ENCODE peak calls at places on chromosomes 3 and 15, in five cellular contexts. One of them, this sample, is unnamed.

GRCh38 chr3:126413693-126414080 is 19.0 kb downstream of the CFAP100 start:
- DNase-seq in A549: no peak
- DNase-seq in GM12865: no peak
- DNase-seq in thoracic aorta: no peak
- DNase-seq in coronary artery: peak
- DNase-seq in this sample: no peak

GRCh38 chr3:14768881-14769280 is 49.9 kb upstream of the FGD5 start:
- DNase-seq in A549: no peak
- DNase-seq in GM12865: no peak
- DNase-seq in thoracic aorta: no peak
- DNase-seq in coronary artery: no peak
- DNase-seq in this sample: no peak

GRCh38 chr15:39623550-39623931 is 42.7 kb downstream of the THBS1 start:
- DNase-seq in A549: no peak
- DNase-seq in GM12865: peak
- DNase-seq in thoracic aorta: no peak
- DNase-seq in coronary artery: no peak
- DNase-seq in this sample: peak

GRCh38 chr3:197458179-197458707 is 97.5 kb downstream of the BDH1 start:
- DNase-seq in A549: peak
- DNase-seq in GM12865: peak
- DNase-seq in thoracic aorta: no peak
- DNase-seq in coronary artery: no peak
- DNase-seq in this sample: no peak

GRCh38 chr3:158821847-158822246 is 20.0 kb downstream of the MFSD1 start:
- DNase-seq in A549: no peak
- DNase-seq in GM12865: no peak
- DNase-seq in thoracic aorta: no peak
- DNase-seq in coronary artery: no peak
- DNase-seq in this sample: no peak

GRCh38 chr15:71538922-71539321 is 271.4 kb upstream of the NR2E3 start:
- DNase-seq in A549: no peak
- DNase-seq in GM12865: no peak
- DNase-seq in thoracic aorta: no peak
- DNase-seq in coronary artery: no peak
- DNase-seq in this sample: no peak

GRCh38 chr15:39801641-39802309 is 19.1 kb upstream of the FSIP1 start:
- DNase-seq in A549: peak
- DNase-seq in GM12865: peak
- DNase-seq in thoracic aorta: no peak
- DNase-seq in coronary artery: no peak
- DNase-seq in this sample: no peak

GRCh38 chr15:91849749-91850161 is 3.8 kb upstream of the SLCO3A1 start:
- DNase-seq in A549: peak
- DNase-seq in GM12865: no peak
- DNase-seq in thoracic aorta: no peak
- DNase-seq in coronary artery: no peak
- DNase-seq in this sample: no peak

GRCh38 chr3:174168538-174169254 is 690.4 kb upstream of the NAALADL2 start:
- DNase-seq in A549: no peak
- DNase-seq in GM12865: no peak
- DNase-seq in thoracic aorta: no peak
- DNase-seq in coronary artery: no peak
- DNase-seq in this sample: no peak

GRCh38 chr3:88058322-88058592 is 548 bp downstream of the CGGBP1 start:
- DNase-seq in A549: peak
- DNase-seq in GM12865: no peak
- DNase-seq in thoracic aorta: no peak
- DNase-seq in coronary artery: no peak
- DNase-seq in this sample: no peak

GRCh38 chr3:88058593-88059379 is at the start of the genes CGGBP1 and ZNF654:
- DNase-seq in A549: peak
- DNase-seq in GM12865: peak
- DNase-seq in thoracic aorta: peak
- DNase-seq in coronary artery: peak
- DNase-seq in this sample: peak

GRCh38 chr3:88057650-88058321 is 1.0 kb downstream of the CGGBP1 start:
- DNase-seq in A549: no peak
- DNase-seq in GM12865: peak
- DNase-seq in thoracic aorta: no peak
- DNase-seq in coronary artery: no peak
- DNase-seq in this sample: no peak

GRCh38 chr3:88059380-88060160 is 515 bp downstream of the ZNF654 start:
- DNase-seq in A549: peak
- DNase-seq in GM12865: no peak
- DNase-seq in thoracic aorta: no peak
- DNase-seq in coronary artery: peak
- DNase-seq in this sample: no peak

DNA sequence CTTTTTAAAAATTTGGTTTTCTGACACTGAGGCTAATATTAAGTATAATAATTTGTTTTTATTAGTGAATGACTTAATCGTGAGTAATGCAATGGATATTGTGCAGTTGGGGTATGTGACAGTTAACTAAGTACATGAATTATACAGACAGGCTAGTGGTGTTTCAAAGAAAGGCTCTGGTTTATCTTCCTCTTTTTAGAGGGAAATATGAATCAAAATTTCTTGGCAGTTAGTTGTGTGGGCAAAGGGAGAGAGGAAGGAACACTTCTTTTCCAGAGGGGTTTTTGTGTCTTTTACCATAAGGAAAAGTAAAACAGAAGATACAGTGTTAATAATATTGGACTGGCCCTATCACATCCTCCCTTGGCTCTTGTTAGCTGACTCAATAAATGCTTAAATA is 2.7 kb downstream of the ZNF654 start:
- DNase-seq in A549: no peak
- DNase-seq in GM12865: no peak
- DNase-seq in thoracic aorta: no peak
- DNase-seq in coronary artery: no peak
- DNase-seq in this sample: no peak
- H3K4me3 ChIP-seq in A549: no peak
- H3K4me3 ChIP-seq in GM12865: peak
- H3K4me3 ChIP-seq in thoracic aorta: peak
- H3K4me3 ChIP-seq in coronary artery: peak
- H3K4me3 ChIP-seq in this sample: peak

DNA sequence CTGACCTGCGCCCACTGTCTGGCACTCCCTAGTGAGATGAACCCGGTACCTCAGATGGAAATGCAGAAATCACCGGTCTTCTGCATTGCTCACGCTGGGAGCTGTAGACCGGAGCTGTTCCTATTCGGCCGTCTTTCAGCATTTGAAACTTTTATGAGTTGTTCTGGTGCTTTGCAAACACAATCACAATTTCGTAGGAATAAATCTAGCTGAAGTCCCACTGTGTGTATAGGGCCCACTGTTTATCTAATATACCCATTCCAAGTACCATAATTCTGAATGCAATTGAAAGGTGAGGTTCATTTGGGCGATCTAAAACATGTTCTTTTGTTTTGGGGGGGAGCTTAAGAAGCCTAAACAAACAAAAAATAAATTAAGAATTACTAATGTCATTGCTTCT is 572.1 kb downstream of the FGF12 start:
- DNase-seq in A549: no peak
- DNase-seq in GM12865: no peak
- DNase-seq in thoracic aorta: no peak
- DNase-seq in coronary artery: no peak
- DNase-seq in this sample: no peak
- H3K4me3 ChIP-seq in A549: peak
- H3K4me3 ChIP-seq in GM12865: no peak
- H3K4me3 ChIP-seq in thoracic aorta: no peak
- H3K4me3 ChIP-seq in coronary artery: no peak
- H3K4me3 ChIP-seq in this sample: peak

GRCh38 chr3:149815318-149815717 is 2.3 kb downstream of the RNF13 start:
- DNase-seq in A549: no peak
- DNase-seq in GM12865: no peak
- DNase-seq in thoracic aorta: no peak
- DNase-seq in coronary artery: no peak
- DNase-seq in this sample: no peak

GRCh38 chr3:149813367-149814281 is 609 bp downstream of the RNF13 start:
- DNase-seq in A549: no peak
- DNase-seq in GM12865: peak
- DNase-seq in thoracic aorta: no peak
- DNase-seq in coronary artery: peak
- DNase-seq in this sample: peak

GRCh38 chr3:149816986-149817385 is 4.0 kb downstream of the RNF13 start:
- DNase-seq in A549: no peak
- DNase-seq in GM12865: peak
- DNase-seq in thoracic aorta: no peak
- DNase-seq in coronary artery: no peak
- DNase-seq in this sample: no peak

GRCh38 chr3:149815728-149816127 is 2.7 kb downstream of the RNF13 start:
- DNase-seq in A549: no peak
- DNase-seq in GM12865: no peak
- DNase-seq in thoracic aorta: no peak
- DNase-seq in coronary artery: no peak
- DNase-seq in this sample: no peak

DNA sequence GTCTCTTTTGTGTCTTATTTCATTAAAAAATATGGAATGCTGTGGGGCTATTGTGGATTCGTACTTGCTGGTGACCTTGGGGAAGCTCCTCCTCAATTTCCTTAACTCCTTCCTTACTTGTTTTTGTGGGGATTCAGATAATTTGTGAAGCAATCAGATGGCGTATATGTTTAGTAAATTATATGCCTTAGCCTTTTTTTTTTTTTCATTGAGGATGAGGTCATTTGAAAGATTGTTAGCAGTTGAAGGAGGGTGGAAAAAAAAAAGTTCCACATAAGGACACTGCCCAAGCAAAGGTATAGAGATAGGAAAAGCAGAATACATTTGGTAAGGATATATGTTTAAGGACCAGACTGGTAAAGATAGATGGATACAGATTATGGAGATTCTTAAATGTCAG is 3.3 kb downstream of the RNF13 start:
- DNase-seq in A549: no peak
- DNase-seq in GM12865: no peak
- DNase-seq in thoracic aorta: no peak
- DNase-seq in coronary artery: no peak
- DNase-seq in this sample: no peak
- H3K4me3 ChIP-seq in A549: no peak
- H3K4me3 ChIP-seq in GM12865: no peak
- H3K4me3 ChIP-seq in thoracic aorta: peak
- H3K4me3 ChIP-seq in coronary artery: peak
- H3K4me3 ChIP-seq in this sample: no peak

DNA sequence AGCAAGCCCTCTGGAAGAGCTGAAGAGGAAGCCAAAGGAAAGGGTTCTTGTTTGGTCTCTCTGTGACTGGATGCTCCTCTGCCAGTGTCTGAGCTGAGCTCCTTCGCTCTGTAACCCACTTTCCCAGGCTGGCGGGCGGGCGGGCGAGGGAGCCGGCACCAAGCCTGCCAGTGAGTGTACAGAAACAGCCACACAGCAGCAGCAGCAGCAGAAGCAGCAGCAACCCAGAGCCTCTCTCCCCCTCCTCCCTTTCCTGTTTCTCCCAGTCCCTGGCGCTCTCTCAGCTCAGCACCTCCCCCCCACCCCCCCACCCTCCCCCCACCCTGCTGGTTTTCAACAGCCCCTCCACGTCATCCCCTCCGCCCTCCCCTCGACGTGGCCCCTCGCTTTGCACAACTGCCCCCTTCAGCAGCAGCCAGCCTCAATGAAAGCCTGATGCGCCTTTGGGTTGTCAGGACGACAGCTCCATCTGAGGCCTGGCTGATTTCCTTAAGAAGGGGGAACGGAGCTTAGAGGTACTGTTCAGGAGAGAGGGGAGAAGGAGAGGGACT is at the start of gene LSAMP:
- DNase-seq in A549: no peak
- DNase-seq in GM12865: no peak
- DNase-seq in thoracic aorta: no peak
- DNase-seq in coronary artery: no peak
- DNase-seq in this sample: no peak
- H3K4me3 ChIP-seq in A549: no peak
- H3K4me3 ChIP-seq in GM12865: no peak
- H3K4me3 ChIP-seq in thoracic aorta: peak
- H3K4me3 ChIP-seq in coronary artery: peak
- H3K4me3 ChIP-seq in this sample: no peak

GRCh38 chr15:54640874-54641273 is 555.9 kb downstream of the RSL24D1 start:
- DNase-seq in A549: no peak
- DNase-seq in GM12865: no peak
- DNase-seq in thoracic aorta: no peak
- DNase-seq in coronary artery: no peak
- DNase-seq in this sample: no peak

GRCh38 chr15:54636147-54636546 is 560.6 kb downstream of the RSL24D1 start:
- DNase-seq in A549: no peak
- DNase-seq in GM12865: no peak
- DNase-seq in thoracic aorta: no peak
- DNase-seq in coronary artery: no peak
- DNase-seq in this sample: no peak
- H3K4me3 ChIP-seq in A549: no peak
- H3K4me3 ChIP-seq in GM12865: no peak
- H3K4me3 ChIP-seq in thoracic aorta: no peak
- H3K4me3 ChIP-seq in coronary artery: no peak
- H3K4me3 ChIP-seq in this sample: no peak

DNA sequence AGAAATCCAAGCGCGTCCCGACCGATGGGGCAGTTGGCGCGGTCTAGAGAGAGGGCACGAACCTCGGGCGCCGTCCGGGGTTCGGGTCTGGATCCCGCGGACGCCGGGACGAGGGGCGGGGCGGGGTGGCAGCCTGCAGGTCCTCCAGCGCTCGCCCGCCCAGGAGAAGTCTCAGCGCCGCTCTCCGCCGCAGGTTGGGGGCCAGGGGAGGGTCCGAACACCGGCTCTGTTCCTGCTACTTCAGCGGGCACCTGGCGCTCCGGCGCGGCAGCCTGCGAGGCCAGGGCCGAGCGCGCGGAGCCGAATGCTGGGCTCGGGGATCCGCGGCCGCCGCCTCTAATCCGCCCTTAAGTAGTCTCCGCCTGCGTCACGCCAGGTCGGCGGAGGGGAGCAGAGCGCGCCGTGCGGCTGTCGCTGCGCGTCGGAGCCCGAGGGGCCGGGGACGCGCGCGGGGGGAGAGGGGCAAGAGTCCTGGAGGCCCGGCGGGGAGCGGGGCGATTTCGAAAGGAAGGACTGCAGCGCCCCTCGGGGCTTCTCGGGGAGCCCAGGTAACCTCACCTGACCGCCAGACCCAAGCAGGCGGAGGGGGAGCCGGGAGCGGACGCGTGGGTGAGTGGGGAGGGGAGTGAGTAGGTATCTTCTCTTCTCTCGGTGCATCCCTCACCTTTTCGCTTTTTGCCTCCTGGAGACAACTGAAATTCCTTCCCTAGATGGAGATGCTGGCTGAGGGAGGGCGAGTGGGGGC is at the start of gene GJD2:
- DNase-seq in A549: no peak
- DNase-seq in GM12865: no peak
- DNase-seq in thoracic aorta: no peak
- DNase-seq in coronary artery: no peak
- DNase-seq in this sample: no peak
- H3K4me3 ChIP-seq in A549: peak
- H3K4me3 ChIP-seq in GM12865: no peak
- H3K4me3 ChIP-seq in thoracic aorta: peak
- H3K4me3 ChIP-seq in coronary artery: peak
- H3K4me3 ChIP-seq in this sample: no peak